ENCODE peak calls at places on chromosomes 12 and 14, in ten cellular contexts. T, E, M, C, Y, L, P, K, S and W are unnamed samples.

GRCh38 chr12:111596985-111597730 is 2.0 kb downstream of the ATXN2 start:
- DNase-seq in T (peak), E (peak), M (peak), C (peak), Y (peak), L (no peak), P (no peak), K (peak), S (peak), W (peak)

GRCh38 chr12:19397534-19397933 is 41.8 kb upstream of the AEBP2 start:
- DNase-seq in T (no peak), E (no peak), M (peak), C (peak), Y (peak), L (no peak), P (no peak), K (no peak), S (no peak), W (no peak)

GRCh38 chr12:104910196-104910840 is 47.8 kb downstream of the SLC41A2 start:
- DNase-seq in T (no peak), E (no peak), M (peak), C (peak), Y (peak), L (no peak), P (no peak), K (no peak), S (peak), W (peak)

GRCh38 chr12:46357438-46358324 is 14.9 kb downstream of the SLC38A2 start:
- DNase-seq in T (no peak), E (no peak), M (peak), C (peak), Y (peak), L (no peak), P (no peak), K (peak), S (peak), W (peak)

GRCh38 chr14:59281613-59282012 is 93.1 kb downstream of the DAAM1 start:
- DNase-seq in T (no peak), E (no peak), M (peak), C (peak), Y (peak), L (no peak), P (no peak), K (peak), S (peak), W (peak)

GRCh38 chr12:111024205-111024794 is 103.9 kb upstream of the MYL2 start:
- DNase-seq in T (no peak), E (peak), M (peak), C (peak), Y (peak), L (no peak), P (no peak), K (peak), S (peak), W (peak)

GRCh38 chr12:71683633-71684032 is 2.2 kb upstream of the TMEM19 start:
- DNase-seq in T (no peak), E (no peak), M (no peak), C (no peak), Y (no peak), L (no peak), P (no peak), K (no peak), S (no peak), W (no peak)

GRCh38 chr12:63844391-63845341 is at the start of gene SRGAP1:
- DNase-seq in T (peak), E (peak), M (peak), C (peak), Y (peak), L (no peak), P (no peak), K (peak), S (peak), W (peak)

GRCh38 chr12:104718581-104718980 is 239.5 kb downstream of the SLC41A2 start:
- DNase-seq in T (peak), E (no peak), M (no peak), C (peak), Y (peak), L (no peak), P (no peak), K (no peak), S (peak), W (peak)

GRCh38 chr12:1130164-1130563 is 139.1 kb downstream of the ERC1 start:
- DNase-seq in T (no peak), E (no peak), M (no peak), C (no peak), Y (no peak), L (no peak), P (no peak), K (no peak), S (no peak), W (no peak)

GRCh38 chr12:1798734-1799067 is 21.7 kb upstream of the LRTM2 start:
- DNase-seq in T (no peak), E (no peak), M (no peak), C (no peak), Y (no peak), L (no peak), P (no peak), K (no peak), S (no peak), W (no peak)

GRCh38 chr14:91350813-91351507 is 66.7 kb downstream of the CCDC88C start:
- DNase-seq in T (no peak), E (no peak), M (no peak), C (no peak), Y (no peak), L (no peak), P (no peak), K (no peak), S (no peak), W (no peak)

GRCh38 chr12:51549637-51550036 is 41.4 kb upstream of the SCN8A start:
- DNase-seq in T (no peak), E (no peak), M (no peak), C (peak), Y (peak), L (no peak), P (no peak), K (no peak), S (no peak), W (peak)

GRCh38 chr14:85439696-85440328 is 90.1 kb upstream of the FLRT2 start:
- DNase-seq in T (no peak), E (no peak), M (peak), C (no peak), Y (peak), L (no peak), P (no peak), K (no peak), S (no peak), W (peak)

GRCh38 chr14:35398095-35398584 is 6.4 kb downstream of the NFKBIA start:
- DNase-seq in T (no peak), E (no peak), M (no peak), C (no peak), Y (no peak), L (no peak), P (no peak), K (peak), S (no peak), W (peak)

GRCh38 chr12:8698132-8698829 is 490 bp downstream of the RIMKLB start:
- DNase-seq in T (peak), E (peak), M (peak), C (peak), Y (peak), L (no peak), P (peak), K (peak), S (peak), W (peak)

GRCh38 chr14:81162941-81163340 is 57.8 kb downstream of the GTF2A1 start:
- DNase-seq in T (no peak), E (no peak), M (no peak), C (peak), Y (peak), L (no peak), P (no peak), K (no peak), S (no peak), W (no peak)

GRCh38 chr12:75704664-75705063 is 193.3 kb upstream of the KRR1 start:
- DNase-seq in T (no peak), E (no peak), M (no peak), C (peak), Y (no peak), L (no peak), P (no peak), K (no peak), S (peak), W (no peak)

GRCh38 chr12:82359115-82359478 is 768 bp downstream of the METTL25 start:
- DNase-seq in T (peak), E (peak), M (no peak), C (no peak), Y (peak), L (no peak), P (no peak), K (no peak), S (peak), W (peak)

GRCh38 chr12:81502912-81503695 is 256.0 kb downstream of the PPFIA2 start:
- DNase-seq in T (no peak), E (no peak), M (peak), C (peak), Y (peak), L (no peak), P (no peak), K (peak), S (peak), W (peak)

GRCh38 chr12:64679487-64679983 is 69.2 kb downstream of the RASSF3 start:
- DNase-seq in T (peak), E (no peak), M (peak), C (peak), Y (peak), L (no peak), P (no peak), K (no peak), S (peak), W (peak)

GRCh38 chr12:120643574-120643973 is 3.1 kb downstream of the CABP1 start:
- DNase-seq in T (peak), E (no peak), M (no peak), C (no peak), Y (no peak), L (no peak), P (no peak), K (no peak), S (no peak), W (no peak)

GRCh38 chr12:125683748-125684381 is 618.6 kb downstream of the AACS start:
- DNase-seq in T (no peak), E (peak), M (no peak), C (no peak), Y (no peak), L (no peak), P (peak), K (no peak), S (no peak), W (no peak)

GRCh38 chr12:101925352-101925751 is 48.0 kb downstream of the DRAM1 start:
- DNase-seq in T (peak), E (no peak), M (peak), C (peak), Y (peak), L (no peak), P (no peak), K (peak), S (peak), W (peak)

GRCh38 chr12:93040367-93040766 is 111.3 kb upstream of the EEA1 start:
- DNase-seq in T (no peak), E (no peak), M (no peak), C (no peak), Y (no peak), L (no peak), P (no peak), K (no peak), S (no peak), W (no peak)

GRCh38 chr12:117098361-117099217 is 627 bp downstream of the TESC start:
- DNase-seq in T (peak), E (peak), M (no peak), C (no peak), Y (no peak), L (no peak), P (no peak), K (no peak), S (no peak), W (peak)

GRCh38 chr12:1047898-1048660 is 57.1 kb downstream of the ERC1 start:
- DNase-seq in T (no peak), E (no peak), M (peak), C (no peak), Y (peak), L (peak), P (no peak), K (no peak), S (no peak), W (no peak)

GRCh38 chr12:100348657-100349454 is 8.0 kb upstream of the SLC17A8 start:
- DNase-seq in T (no peak), E (peak), M (peak), C (peak), Y (peak), L (peak), P (peak), K (peak), S (peak), W (peak)

GRCh38 chr12:113159937-113160336 is 10.4 kb downstream of the CFAP73 start:
- DNase-seq in T (no peak), E (no peak), M (no peak), C (no peak), Y (no peak), L (no peak), P (no peak), K (no peak), S (no peak), W (no peak)

GRCh38 chr12:59780605-59781135 is 184.8 kb downstream of the SLC16A7 start:
- DNase-seq in T (no peak), E (peak), M (peak), C (peak), Y (peak), L (no peak), P (peak), K (peak), S (peak), W (peak)

DNA sequence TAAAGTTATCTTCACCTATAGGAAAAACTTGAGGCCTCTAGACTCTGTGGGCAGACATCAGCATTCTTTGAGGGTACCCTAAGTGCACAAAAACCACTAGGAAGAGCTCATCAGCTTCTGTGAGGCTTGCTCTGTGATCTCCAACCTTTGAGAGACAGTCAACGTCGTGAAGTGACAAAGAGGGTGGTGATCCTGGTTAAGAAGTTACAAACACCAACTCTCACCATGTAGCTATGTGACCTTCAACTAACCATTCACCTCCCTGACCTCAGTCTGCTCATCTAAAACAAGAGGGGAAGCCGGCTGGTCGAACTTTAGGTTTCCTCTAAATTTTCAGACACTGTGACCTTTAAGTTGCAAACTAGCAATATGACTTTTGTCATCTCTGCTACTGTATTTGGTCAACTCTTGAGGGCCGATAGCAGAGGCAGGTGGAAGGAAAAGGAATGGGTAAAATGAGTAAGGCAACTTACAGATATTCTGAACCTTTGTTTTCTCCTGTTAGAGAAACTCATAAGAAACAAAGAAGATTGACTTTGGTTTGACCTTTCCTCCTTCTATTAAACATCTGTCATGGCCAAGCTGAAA is 103.2 kb upstream of the PARP11 start:
- DNase-seq in T (no peak), E (no peak), M (no peak), C (no peak), Y (no peak), L (no peak), P (no peak), K (no peak), S (no peak), W (no peak)
- H3K4me3 ChIP-seq in T (no peak), E (no peak), M (no peak), C (no peak), Y (no peak), L (no peak), P (no peak), K (no peak), S (no peak), W (no peak)

GRCh38 chr12:124007356-124007755 is 34.3 kb downstream of the ZNF664 start:
- DNase-seq in T (no peak), E (peak), M (no peak), C (no peak), Y (no peak), L (no peak), P (no peak), K (no peak), S (no peak), W (no peak)

GRCh38 chr12:124005736-124006581 is 32.9 kb downstream of the ZNF664 start:
- DNase-seq in T (no peak), E (no peak), M (no peak), C (no peak), Y (no peak), L (no peak), P (no peak), K (no peak), S (no peak), W (no peak)

GRCh38 chr12:124008629-124009028 is 35.6 kb downstream of the ZNF664 start:
- DNase-seq in T (no peak), E (no peak), M (no peak), C (no peak), Y (no peak), L (no peak), P (no peak), K (no peak), S (no peak), W (no peak)

GRCh38 chr12:124007810-124008570 is 35.0 kb downstream of the ZNF664 start:
- DNase-seq in T (no peak), E (no peak), M (no peak), C (peak), Y (peak), L (no peak), P (no peak), K (peak), S (peak), W (peak)

GRCh38 chr12:124006582-124007170 is 33.7 kb downstream of the ZNF664 start:
- DNase-seq in T (no peak), E (no peak), M (no peak), C (no peak), Y (no peak), L (no peak), P (no peak), K (no peak), S (no peak), W (no peak)
- H3K9ac ChIP-seq in T (no peak), E (peak), M (no peak), C (no peak), Y (no peak), L (no peak), P (no peak), K (no peak), S (no peak), W (no peak)

GRCh38 chr12:55845785-55846496 is 3.2 kb upstream of the MMP19 start:
- DNase-seq in T (no peak), E (no peak), M (no peak), C (no peak), Y (peak), L (no peak), P (no peak), K (no peak), S (no peak), W (peak)

GRCh38 chr12:55847033-55847432 is 4.3 kb upstream of the MMP19 start:
- DNase-seq in T (no peak), E (no peak), M (peak), C (peak), Y (peak), L (no peak), P (no peak), K (peak), S (peak), W (peak)

GRCh38 chr12:55845349-55845748 is 2.6 kb upstream of the MMP19 start:
- DNase-seq in T (no peak), E (no peak), M (no peak), C (no peak), Y (no peak), L (no peak), P (no peak), K (no peak), S (no peak), W (no peak)

GRCh38 chr12:55849616-55850015 is 6.9 kb upstream of the MMP19 start:
- DNase-seq in T (no peak), E (no peak), M (no peak), C (no peak), Y (peak), L (no peak), P (no peak), K (no peak), S (no peak), W (peak)

DNA sequence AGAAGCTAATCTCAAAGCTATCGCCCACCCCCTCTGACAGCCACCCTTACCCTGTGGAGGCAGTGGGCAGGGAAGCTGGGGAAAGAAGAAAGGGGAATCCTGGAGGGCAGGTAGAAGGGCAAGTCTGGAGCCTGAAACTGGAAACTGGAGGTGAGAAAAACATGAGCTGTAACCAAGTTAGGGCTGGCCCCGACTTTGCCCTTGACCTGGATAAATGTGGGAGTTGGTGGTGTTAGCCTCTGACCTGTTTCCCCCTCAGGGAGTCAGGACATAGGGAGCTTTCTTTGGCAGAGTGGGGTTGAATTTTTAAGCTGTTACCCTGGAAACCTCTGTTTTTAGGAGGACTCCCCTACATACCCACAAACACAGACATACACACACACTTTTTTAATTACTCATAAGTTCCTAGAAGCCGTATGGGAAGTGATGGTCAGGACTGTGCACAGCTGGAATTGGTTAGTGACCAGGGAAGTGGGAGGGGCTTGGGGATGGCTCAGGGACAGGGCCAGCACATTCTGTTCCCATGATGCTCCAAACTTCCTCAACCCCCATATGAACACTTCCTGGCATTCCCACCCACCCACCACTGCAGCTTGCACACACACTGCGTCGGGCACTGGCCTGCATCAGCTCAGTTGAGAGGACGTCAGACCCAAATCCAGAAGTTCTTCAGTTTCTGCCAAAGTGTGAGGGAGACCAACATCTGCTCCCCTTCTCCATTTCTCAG is 5.0 kb upstream of the MMP19 start:
- DNase-seq in T (peak), E (no peak), M (peak), C (peak), Y (peak), L (no peak), P (no peak), K (peak), S (peak), W (peak)
- H3K4me3 ChIP-seq in T (no peak), E (no peak), M (no peak), C (no peak), Y (peak), L (peak), P (no peak), K (peak), S (peak), W (peak)

GRCh38 chr14:102772781-102773570 is 4.3 kb upstream of the TRAF3 start:
- DNase-seq in T (peak), E (peak), M (no peak), C (no peak), Y (peak), L (no peak), P (peak), K (peak), S (peak), W (peak)
- H3K9ac ChIP-seq in T (no peak), E (no peak), M (no peak), C (no peak), Y (no peak), L (no peak), P (no peak), K (no peak), S (no peak), W (no peak)

DNA sequence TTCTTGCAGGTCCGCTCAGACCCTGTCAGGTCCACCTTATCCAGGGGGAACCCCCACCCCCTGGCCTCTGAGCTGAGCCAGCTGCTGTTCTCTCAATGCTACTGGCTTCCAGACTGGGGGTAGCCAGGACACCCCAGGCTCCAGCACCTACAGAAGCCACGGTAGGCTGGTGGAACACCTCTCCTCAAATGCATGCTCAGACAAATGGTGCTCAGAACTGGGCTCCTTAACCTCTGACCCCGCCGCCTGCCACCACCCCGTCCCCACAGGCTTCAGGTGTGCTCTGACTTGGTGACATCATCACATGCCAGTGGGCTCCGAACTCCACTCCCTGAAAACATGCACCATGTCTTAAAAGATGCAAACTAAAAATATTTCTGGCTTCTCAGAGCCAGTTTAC is 54.4 kb downstream of the BCL11B start:
- DNase-seq in T (no peak), E (no peak), M (no peak), C (no peak), Y (no peak), L (no peak), P (no peak), K (no peak), S (no peak), W (no peak)
- H3K4me3 ChIP-seq in T (no peak), E (no peak), M (no peak), C (no peak), Y (no peak), L (no peak), P (no peak), K (no peak), S (no peak), W (no peak)

DNA sequence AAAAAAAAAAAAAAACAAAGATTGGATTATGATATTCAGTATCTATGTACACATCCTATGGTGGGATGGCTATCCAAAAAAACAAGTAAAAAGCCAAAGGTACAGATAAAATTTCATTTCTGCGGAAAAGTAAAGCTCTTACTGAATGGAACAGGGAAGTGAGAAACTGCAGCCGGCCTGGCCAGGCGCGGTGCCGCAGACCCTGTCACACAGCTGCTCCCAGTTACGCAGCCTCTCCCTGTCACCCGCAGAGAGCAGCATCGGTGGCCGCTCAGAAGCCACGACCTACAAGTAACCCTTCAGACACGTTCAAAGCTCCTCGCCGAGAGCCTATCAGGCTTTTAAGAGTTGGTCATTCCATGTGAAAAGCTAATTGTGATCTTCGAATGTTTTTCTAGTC is 10.9 kb upstream of the ANKLE2 start:
- DNase-seq in T (peak), E (no peak), M (no peak), C (no peak), Y (no peak), L (no peak), P (no peak), K (no peak), S (no peak), W (no peak)
- H3K9ac ChIP-seq in T (no peak), E (no peak), M (no peak), C (no peak), Y (no peak), L (no peak), P (no peak), K (no peak), S (no peak), W (no peak)